ENCODE peak calls at places on chromosomes 5 and 9, in eight cellular contexts. Y, E, Z, I, G, B, H and Q are unnamed samples.

GRCh38 chr9:111957856-111958631 is 61.4 kb downstream of the UGCG start:
- DNase-seq in Y (peak), E (no peak), Z (peak), I (peak), G (no peak), B (no peak), H (peak), Q (peak)

GRCh38 chr5:100110497-100110896 is 424.7 kb upstream of the FAM174A start:
- DNase-seq in Y (no peak), E (no peak), Z (no peak), I (no peak), G (no peak), B (no peak), H (no peak), Q (no peak)

GRCh38 chr5:177357459-177358332 is at the start of gene RGS14:
- DNase-seq in Y (no peak), E (peak), Z (no peak), I (peak), G (no peak), B (no peak), H (peak), Q (no peak)

GRCh38 chr9:36119476-36119875 is 17.1 kb upstream of the GLIPR2 start:
- DNase-seq in Y (no peak), E (no peak), Z (no peak), I (no peak), G (no peak), B (peak), H (no peak), Q (no peak)

GRCh38 chr5:1772634-1773033 is 27.0 kb downstream of the MRPL36 start:
- DNase-seq in Y (no peak), E (no peak), Z (peak), I (peak), G (no peak), B (no peak), H (peak), Q (no peak)

GRCh38 chr9:133584559-133585476 is 24.4 kb downstream of the FAM163B start:
- DNase-seq in Y (no peak), E (no peak), Z (no peak), I (peak), G (no peak), B (no peak), H (peak), Q (no peak)

GRCh38 chr5:81579525-81579924 is 171.4 kb downstream of the SSBP2 start:
- DNase-seq in Y (no peak), E (no peak), Z (no peak), I (peak), G (no peak), B (no peak), H (peak), Q (no peak)

GRCh38 chr5:103894882-103895281 is 332.3 kb upstream of the NUDT12 start:
- DNase-seq in Y (no peak), E (no peak), Z (no peak), I (no peak), G (no peak), B (no peak), H (no peak), Q (no peak)

GRCh38 chr9:113381909-113382411 is 5.2 kb upstream of the HDHD3 start:
- DNase-seq in Y (no peak), E (no peak), Z (no peak), I (no peak), G (peak), B (peak), H (no peak), Q (no peak)

GRCh38 chr9:91783411-91783810 is 166.6 kb downstream of the ROR2 start:
- DNase-seq in Y (no peak), E (no peak), Z (no peak), I (no peak), G (no peak), B (no peak), H (no peak), Q (no peak)

GRCh38 chr9:130198501-130199179 is 26.4 kb downstream of the NCS1 start:
- DNase-seq in Y (no peak), E (no peak), Z (no peak), I (no peak), G (peak), B (peak), H (peak), Q (no peak)

GRCh38 chr5:93311825-93312224 is 269.2 kb downstream of the NR2F1-AS1 start:
- DNase-seq in Y (no peak), E (no peak), Z (no peak), I (peak), G (no peak), B (no peak), H (peak), Q (no peak)

GRCh38 chr5:132017738-132018625 is 6.5 kb upstream of the ACSL6 start:
- DNase-seq in Y (no peak), E (no peak), Z (no peak), I (no peak), G (peak), B (no peak), H (no peak), Q (no peak)

GRCh38 chr5:54704341-54704740 is 186.8 kb downstream of the SNX18 start:
- DNase-seq in Y (no peak), E (no peak), Z (no peak), I (no peak), G (no peak), B (no peak), H (no peak), Q (no peak)

GRCh38 chr5:61625682-61626620 is 293.9 kb downstream of the ZSWIM6 start:
- DNase-seq in Y (no peak), E (peak), Z (peak), I (peak), G (peak), B (peak), H (peak), Q (no peak)

GRCh38 chr5:159133041-159133741 is 33.5 kb upstream of the EBF1 start:
- DNase-seq in Y (peak), E (no peak), Z (peak), I (peak), G (no peak), B (no peak), H (peak), Q (peak)

GRCh38 chr9:132548971-132549649 is 33.3 kb upstream of the BARHL1 start:
- DNase-seq in Y (peak), E (no peak), Z (no peak), I (peak), G (no peak), B (no peak), H (peak), Q (peak)

GRCh38 chr5:139863855-139864558 is 68.4 kb downstream of the PSD2 start:
- DNase-seq in Y (no peak), E (peak), Z (peak), I (peak), G (peak), B (peak), H (peak), Q (peak)

GRCh38 chr9:95724253-95724991 is 151.1 kb upstream of the ERCC6L2 start:
- DNase-seq in Y (no peak), E (no peak), Z (no peak), I (no peak), G (no peak), B (no peak), H (no peak), Q (no peak)

GRCh38 chr9:115411993-115412452 is 294.1 kb upstream of the TNC start:
- DNase-seq in Y (no peak), E (no peak), Z (no peak), I (no peak), G (no peak), B (no peak), H (no peak), Q (no peak)

GRCh38 chr5:178336889-178337785 is 104.5 kb upstream of the PHYKPL start:
- DNase-seq in Y (no peak), E (no peak), Z (no peak), I (no peak), G (no peak), B (peak), H (no peak), Q (no peak)

GRCh38 chr5:54063817-54064216 is 246.6 kb downstream of the ARL15 start:
- DNase-seq in Y (peak), E (no peak), Z (no peak), I (peak), G (no peak), B (no peak), H (peak), Q (no peak)

GRCh38 chr5:81965510-81965909 is 6.3 kb upstream of the ATG10 start:
- DNase-seq in Y (no peak), E (no peak), Z (peak), I (peak), G (no peak), B (no peak), H (peak), Q (no peak)

GRCh38 chr9:116980582-116980981 is 293.5 kb downstream of the TRIM32 start:
- DNase-seq in Y (no peak), E (no peak), Z (no peak), I (no peak), G (no peak), B (no peak), H (no peak), Q (no peak)

GRCh38 chr5:109319351-109319750 is 90.4 kb downstream of the PJA2 start:
- DNase-seq in Y (no peak), E (no peak), Z (no peak), I (no peak), G (no peak), B (no peak), H (no peak), Q (no peak)

GRCh38 chr5:96868603-96869371 is 7.5 kb upstream of the ERAP2 start:
- DNase-seq in Y (no peak), E (no peak), Z (peak), I (peak), G (peak), B (peak), H (peak), Q (peak)

GRCh38 chr5:151093476-151093889 is 12.6 kb upstream of the TNIP1 start:
- DNase-seq in Y (peak), E (no peak), Z (peak), I (peak), G (no peak), B (no peak), H (peak), Q (no peak)
- TF ChIP-seq CTCF in Y (no peak), E (no peak), Z (no peak), I (no peak), G (no peak), B (no peak), H (no peak), Q (no peak)

DNA sequence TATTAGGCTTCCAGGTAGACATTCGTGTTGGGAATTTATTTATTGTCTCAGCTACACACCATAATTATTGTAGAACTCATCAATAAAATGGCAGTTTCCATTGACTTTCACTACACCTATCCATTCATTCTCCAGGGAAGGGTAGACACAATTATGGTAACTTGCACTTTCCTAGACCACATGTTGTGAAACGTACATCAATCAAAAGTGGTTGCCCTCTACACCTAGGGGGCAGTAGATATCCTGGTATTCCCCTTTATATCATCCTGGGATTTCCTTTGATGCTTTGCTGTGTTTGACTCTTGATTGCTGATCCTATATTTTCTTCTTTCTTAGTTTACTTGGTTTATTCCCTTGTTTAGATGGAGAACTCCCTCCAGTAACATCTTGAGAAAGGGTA is 47.9 kb downstream of the ADGRV1 start:
- DNase-seq in Y (no peak), E (no peak), Z (peak), I (no peak), G (no peak), B (no peak), H (no peak), Q (no peak)
- TF ChIP-seq CTCF in Y (peak), E (no peak), Z (no peak), I (peak), G (peak), B (peak), H (no peak), Q (peak)

GRCh38 chr5:133777951-133778350 is 165.6 kb upstream of the FSTL4 start:
- DNase-seq in Y (no peak), E (no peak), Z (no peak), I (no peak), G (no peak), B (no peak), H (no peak), Q (no peak)

GRCh38 chr5:133778636-133779035 is 166.3 kb upstream of the FSTL4 start:
- DNase-seq in Y (no peak), E (no peak), Z (no peak), I (no peak), G (no peak), B (no peak), H (no peak), Q (no peak)

GRCh38 chr5:133780619-133781280 is 168.4 kb upstream of the FSTL4 start:
- DNase-seq in Y (no peak), E (no peak), Z (no peak), I (no peak), G (no peak), B (no peak), H (no peak), Q (no peak)

GRCh38 chr5:133781446-133781845 is 169.1 kb upstream of the FSTL4 start:
- DNase-seq in Y (no peak), E (no peak), Z (no peak), I (no peak), G (no peak), B (no peak), H (no peak), Q (no peak)

GRCh38 chr5:133779828-133780475 is 167.6 kb upstream of the FSTL4 start:
- DNase-seq in Y (no peak), E (no peak), Z (no peak), I (no peak), G (no peak), B (no peak), H (no peak), Q (no peak)
- TF ChIP-seq CTCF in Y (no peak), E (no peak), Z (no peak), I (no peak), G (no peak), B (no peak), H (no peak), Q (peak)

GRCh38 chr5:31531543-31531887 is 378 bp downstream of the DROSHA start:
- DNase-seq in Y (no peak), E (no peak), Z (peak), I (peak), G (no peak), B (peak), H (peak), Q (no peak)

GRCh38 chr5:31534527-31535046 is 2.5 kb downstream of the C5orf22 start:
- DNase-seq in Y (no peak), E (no peak), Z (peak), I (no peak), G (no peak), B (no peak), H (no peak), Q (no peak)

GRCh38 chr5:31530541-31531265 is 1.2 kb downstream of the DROSHA start:
- DNase-seq in Y (no peak), E (no peak), Z (no peak), I (no peak), G (no peak), B (no peak), H (no peak), Q (no peak)

GRCh38 chr5:31536873-31537272 is 4.8 kb downstream of the C5orf22 start:
- DNase-seq in Y (no peak), E (no peak), Z (no peak), I (no peak), G (no peak), B (no peak), H (no peak), Q (no peak)

DNA sequence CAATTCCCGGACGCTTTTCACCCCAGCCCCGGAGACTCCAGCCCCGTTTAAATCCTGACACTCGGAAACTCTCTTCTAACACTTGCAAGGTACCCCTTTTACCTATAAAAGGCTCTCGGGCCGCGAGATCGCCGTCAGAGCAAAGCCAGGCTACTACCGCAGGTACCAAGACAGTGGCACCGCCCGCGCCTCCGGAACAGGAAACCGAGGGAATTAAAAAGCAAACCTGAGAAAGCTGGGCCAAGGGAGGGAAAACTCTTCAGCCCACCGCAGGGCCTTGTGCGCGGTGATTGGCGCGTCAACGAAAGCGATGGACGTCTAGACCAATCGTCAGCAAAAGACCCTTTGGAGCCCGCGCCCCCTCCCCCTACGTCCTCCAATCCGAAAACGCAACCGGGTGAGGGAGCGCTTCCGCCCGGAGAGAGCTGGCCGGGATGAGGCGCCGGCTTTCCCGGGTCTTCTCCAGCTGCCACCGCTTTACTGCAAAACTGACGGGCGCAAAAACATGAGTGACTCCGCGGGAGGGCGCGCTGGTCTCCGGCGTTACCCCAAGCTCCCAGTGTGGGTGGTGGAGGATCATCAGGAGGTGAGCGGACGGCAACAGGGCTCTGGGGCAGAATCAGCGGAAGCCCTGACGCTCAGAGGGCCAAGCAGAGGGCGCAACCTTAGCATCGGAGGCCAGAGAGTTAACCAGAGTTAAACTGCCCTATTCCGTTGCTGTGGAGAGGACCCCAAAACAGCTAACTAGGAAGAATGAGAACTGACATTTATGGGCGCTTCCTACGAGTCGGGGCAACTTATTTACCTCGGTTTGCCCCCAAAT is at the start of the genes C5orf22 and DROSHA:
- DNase-seq in Y (peak), E (peak), Z (peak), I (peak), G (peak), B (peak), H (peak), Q (peak)
- TF ChIP-seq CTCF in Y (no peak), E (peak), Z (no peak), I (no peak), G (no peak), B (no peak), H (peak), Q (no peak)

GRCh38 chr9:93154293-93154903 is 20.3 kb upstream of the NINJ1 start:
- DNase-seq in Y (no peak), E (no peak), Z (peak), I (no peak), G (no peak), B (peak), H (peak), Q (no peak)
- TF ChIP-seq CTCF in Y (peak), E (peak), Z (peak), I (peak), G (peak), B (peak), H (peak), Q (peak)

GRCh38 chr5:127976525-127976924 is 107.0 kb upstream of the SLC12A2 start:
- DNase-seq in Y (no peak), E (no peak), Z (no peak), I (no peak), G (no peak), B (no peak), H (no peak), Q (no peak)

GRCh38 chr5:127979475-127979874 is 104.1 kb upstream of the SLC12A2 start:
- DNase-seq in Y (no peak), E (no peak), Z (no peak), I (no peak), G (no peak), B (no peak), H (no peak), Q (no peak)

GRCh38 chr5:127976991-127977717 is 106.4 kb upstream of the SLC12A2 start:
- DNase-seq in Y (no peak), E (no peak), Z (no peak), I (no peak), G (no peak), B (no peak), H (no peak), Q (no peak)

GRCh38 chr5:127978738-127979300 is 104.7 kb upstream of the SLC12A2 start:
- DNase-seq in Y (no peak), E (no peak), Z (no peak), I (no peak), G (no peak), B (no peak), H (no peak), Q (no peak)

GRCh38 chr5:127975961-127976360 is 107.6 kb upstream of the SLC12A2 start:
- DNase-seq in Y (no peak), E (no peak), Z (no peak), I (no peak), G (no peak), B (no peak), H (no peak), Q (no peak)
- TF ChIP-seq CTCF in Y (no peak), E (no peak), Z (no peak), I (no peak), G (no peak), B (no peak), H (no peak), Q (peak)

GRCh38 chr5:35203403-35203802 is 26.9 kb downstream of the PRLR start:
- DNase-seq in Y (no peak), E (no peak), Z (no peak), I (no peak), G (no peak), B (no peak), H (no peak), Q (no peak)
- TF ChIP-seq CTCF in Y (no peak), E (no peak), Z (no peak), I (no peak), G (no peak), B (no peak), H (no peak), Q (no peak)

DNA sequence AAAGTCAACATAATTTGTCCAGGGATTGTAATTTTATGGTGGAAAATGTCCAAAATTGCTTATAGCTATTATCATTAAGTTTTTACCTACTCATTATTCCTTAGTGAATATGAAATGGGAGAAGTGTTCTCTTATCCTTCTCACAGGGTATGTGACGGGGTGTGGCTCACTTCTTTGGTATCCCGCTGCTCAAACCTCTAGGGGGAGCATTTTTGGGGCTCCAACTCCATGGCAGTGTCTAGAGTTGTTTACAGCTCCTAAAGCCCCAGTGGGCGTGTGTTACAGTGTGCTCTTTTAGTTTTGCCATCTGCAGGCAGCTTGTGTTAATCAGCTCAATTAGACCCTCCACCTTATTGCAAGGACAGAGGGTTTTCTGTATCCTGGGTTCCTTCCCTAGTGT is 89.4 kb downstream of the CDKN2A start:
- DNase-seq in Y (no peak), E (no peak), Z (no peak), I (no peak), G (no peak), B (no peak), H (no peak), Q (no peak)
- TF ChIP-seq CTCF in Y (no peak), E (no peak), Z (no peak), I (no peak), G (no peak), B (no peak), H (peak), Q (no peak)